ENCODE peak calls at places on chromosomes 13 and 19, in four cellular contexts. One of them, this sample, is unnamed.

GRCh38 chr13:66673401-66673800 is 556.7 kb downstream of the PCDH9 start:
- DNase-seq in osteocyte: no peak
- DNase-seq in GM13976: no peak
- DNase-seq in GM12865: no peak
- DNase-seq in this sample: no peak

GRCh38 chr13:21426238-21426637 is 32.9 kb downstream of the ZDHHC20 start:
- DNase-seq in osteocyte: no peak
- DNase-seq in GM13976: no peak
- DNase-seq in GM12865: peak
- DNase-seq in this sample: no peak

GRCh38 chr13:40087021-40088002 is 431.9 kb downstream of the COG6 start:
- DNase-seq in osteocyte: no peak
- DNase-seq in GM13976: no peak
- DNase-seq in GM12865: no peak
- DNase-seq in this sample: no peak

GRCh38 chr19:19591133-19591825 is 27.2 kb downstream of the PBX4 start:
- DNase-seq in osteocyte: no peak
- DNase-seq in GM13976: peak
- DNase-seq in GM12865: peak
- DNase-seq in this sample: no peak

GRCh38 chr19:3024509-3024869 is 4.6 kb downstream of the TLE2 start:
- DNase-seq in osteocyte: no peak
- DNase-seq in GM13976: no peak
- DNase-seq in GM12865: no peak
- DNase-seq in this sample: no peak

GRCh38 chr13:91292630-91293221 is 54.8 kb upstream of the MIR17HG start:
- DNase-seq in osteocyte: no peak
- DNase-seq in GM13976: no peak
- DNase-seq in GM12865: no peak
- DNase-seq in this sample: no peak

GRCh38 chr19:17294051-17294891 is 9.0 kb downstream of the ABHD8 start:
- DNase-seq in osteocyte: no peak
- DNase-seq in GM13976: peak
- DNase-seq in GM12865: peak
- DNase-seq in this sample: peak

GRCh38 chr19:58170860-58171259 is 12.0 kb upstream of the ZNF274 start:
- DNase-seq in osteocyte: no peak
- DNase-seq in GM13976: no peak
- DNase-seq in GM12865: no peak
- DNase-seq in this sample: no peak

GRCh38 chr13:46602531-46602930 is 49.6 kb downstream of the LRCH1 start:
- DNase-seq in osteocyte: no peak
- DNase-seq in GM13976: no peak
- DNase-seq in GM12865: no peak
- DNase-seq in this sample: no peak

GRCh38 chr13:113935523-113935922 is 38.4 kb downstream of the C13orf46 start:
- DNase-seq in osteocyte: no peak
- DNase-seq in GM13976: no peak
- DNase-seq in GM12865: no peak
- DNase-seq in this sample: no peak

GRCh38 chr13:48772908-48773307 is 119.2 kb downstream of the CYSLTR2 start:
- DNase-seq in osteocyte: no peak
- DNase-seq in GM13976: no peak
- DNase-seq in GM12865: no peak
- DNase-seq in this sample: no peak

GRCh38 chr13:21338156-21338555 is 120.9 kb downstream of the ZDHHC20 start:
- DNase-seq in osteocyte: no peak
- DNase-seq in GM13976: no peak
- DNase-seq in GM12865: no peak
- DNase-seq in this sample: no peak

GRCh38 chr19:33259532-33259931 is 33.9 kb upstream of the SLC7A10 start:
- DNase-seq in osteocyte: no peak
- DNase-seq in GM13976: no peak
- DNase-seq in GM12865: no peak
- DNase-seq in this sample: no peak

GRCh38 chr13:46975173-46975572 is 78.3 kb upstream of the HTR2A start:
- DNase-seq in osteocyte: no peak
- DNase-seq in GM13976: no peak
- DNase-seq in GM12865: no peak
- DNase-seq in this sample: no peak

DNA sequence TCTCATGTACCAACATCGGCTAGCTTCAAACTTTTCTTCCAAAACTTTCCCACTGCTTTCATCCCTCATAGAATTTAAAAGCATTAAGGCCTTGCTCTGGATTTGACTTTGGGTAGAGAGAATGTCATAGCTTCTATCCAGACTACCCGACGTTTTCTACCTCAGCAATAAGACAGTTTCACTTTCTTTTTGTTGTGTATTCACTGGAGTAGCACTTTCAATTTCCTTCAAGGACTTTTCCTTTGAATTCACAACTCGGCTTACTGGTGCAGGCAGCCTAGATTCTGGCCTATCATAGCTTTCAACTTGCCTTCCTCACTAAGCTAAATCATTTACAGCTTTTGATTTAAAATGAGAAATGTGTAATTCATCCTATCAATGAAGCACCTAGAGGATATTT is 420.4 kb upstream of the GPC6 start:
- DNase-seq in osteocyte: no peak
- DNase-seq in GM13976: no peak
- DNase-seq in GM12865: peak
- DNase-seq in this sample: no peak
- TF ChIP-seq CTCF in osteocyte: no peak
- TF ChIP-seq CTCF in GM13976: no peak
- TF ChIP-seq CTCF in GM12865: no peak
- TF ChIP-seq CTCF in this sample: no peak

GRCh38 chr19:38878575-38879399 is 712 bp upstream of the RINL start:
- DNase-seq in osteocyte: no peak
- DNase-seq in GM13976: peak
- DNase-seq in GM12865: no peak
- DNase-seq in this sample: no peak
- TF ChIP-seq CTCF in osteocyte: no peak
- TF ChIP-seq CTCF in GM13976: no peak
- TF ChIP-seq CTCF in GM12865: peak
- TF ChIP-seq CTCF in this sample: no peak

GRCh38 chr13:23715762-23716235 is 145.6 kb downstream of the TNFRSF19 start:
- DNase-seq in osteocyte: no peak
- DNase-seq in GM13976: peak
- DNase-seq in GM12865: peak
- DNase-seq in this sample: no peak

GRCh38 chr13:23711355-23711754 is 141.1 kb downstream of the TNFRSF19 start:
- DNase-seq in osteocyte: no peak
- DNase-seq in GM13976: no peak
- DNase-seq in GM12865: peak
- DNase-seq in this sample: no peak

GRCh38 chr13:23718916-23719470 is 148.8 kb downstream of the TNFRSF19 start:
- DNase-seq in osteocyte: no peak
- DNase-seq in GM13976: no peak
- DNase-seq in GM12865: no peak
- DNase-seq in this sample: no peak

GRCh38 chr13:23714672-23715071 is 144.5 kb downstream of the TNFRSF19 start:
- DNase-seq in osteocyte: no peak
- DNase-seq in GM13976: no peak
- DNase-seq in GM12865: no peak
- DNase-seq in this sample: no peak

DNA sequence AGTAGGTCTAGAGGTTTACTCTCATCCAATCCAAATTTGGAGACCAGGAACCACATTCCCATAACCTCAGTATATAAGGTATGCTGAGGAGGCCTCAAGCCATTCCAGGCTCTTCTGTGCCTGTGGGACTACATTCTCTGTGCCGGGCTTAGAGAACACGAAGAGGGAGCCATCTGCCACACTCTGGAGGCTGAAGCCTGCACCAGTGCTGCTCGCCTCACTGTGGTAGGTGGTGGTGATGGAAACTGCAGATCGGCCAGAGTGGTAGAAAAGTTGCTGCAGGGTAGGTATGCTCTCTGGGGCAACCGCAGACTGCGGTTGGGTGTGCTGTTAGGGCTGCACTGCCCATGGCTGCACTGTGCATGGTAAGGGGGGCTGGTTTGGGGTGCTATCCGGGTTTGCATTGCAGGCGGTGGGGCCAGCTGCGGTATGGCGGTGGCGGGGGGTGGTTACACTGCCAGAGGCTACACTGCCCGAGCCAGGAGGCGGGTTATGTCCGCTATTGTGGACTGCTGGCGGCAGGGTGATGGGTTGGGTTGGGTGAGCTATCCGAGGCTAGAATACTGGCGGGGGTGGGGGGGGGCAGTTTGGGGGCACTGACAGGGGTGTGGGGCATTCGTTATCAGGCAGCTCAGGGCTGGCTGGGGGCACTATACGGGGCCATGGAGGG is 145.0 kb downstream of the TNFRSF19 start:
- DNase-seq in osteocyte: no peak
- DNase-seq in GM13976: no peak
- DNase-seq in GM12865: no peak
- DNase-seq in this sample: no peak
- TF ChIP-seq CTCF in osteocyte: no peak
- TF ChIP-seq CTCF in GM13976: no peak
- TF ChIP-seq CTCF in GM12865: no peak
- TF ChIP-seq CTCF in this sample: no peak

DNA sequence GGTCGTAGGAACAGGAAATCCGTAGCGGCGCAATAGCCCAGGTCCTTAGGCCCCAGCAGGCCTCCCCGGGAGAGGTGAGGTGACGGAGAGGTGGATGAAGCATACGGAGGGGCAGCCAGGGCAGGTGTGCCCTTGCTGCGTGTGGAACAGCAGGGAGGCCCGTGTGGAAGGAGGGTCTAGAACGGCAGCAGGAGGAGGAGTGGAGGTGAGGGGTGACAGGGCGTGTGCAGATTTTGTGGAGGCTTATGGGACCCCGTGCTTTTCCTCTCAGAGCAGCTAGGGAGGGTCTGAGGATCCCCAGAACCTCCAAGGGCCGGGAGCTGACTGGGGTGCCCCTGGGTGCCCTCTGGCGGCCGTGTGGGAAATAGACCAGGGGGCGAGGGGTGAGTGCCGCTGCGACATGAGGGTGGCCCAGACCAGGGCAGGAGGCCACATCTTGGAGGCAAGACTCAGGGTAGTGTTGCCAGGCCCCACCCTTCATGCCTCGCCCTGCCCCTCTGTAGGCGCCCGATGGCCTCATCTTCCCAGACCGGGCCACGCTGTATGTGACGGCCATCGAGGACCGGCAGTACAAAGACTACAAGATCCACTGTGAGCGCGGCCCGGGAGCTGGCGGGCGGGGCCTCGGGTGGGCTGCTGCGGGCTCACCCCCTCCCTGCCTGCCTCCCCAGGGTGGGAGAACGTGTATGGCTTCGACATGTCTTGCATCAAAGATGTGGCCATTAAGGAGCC is 5.0 kb upstream of the ADM5 start:
- DNase-seq in osteocyte: no peak
- DNase-seq in GM13976: peak
- DNase-seq in GM12865: peak
- DNase-seq in this sample: no peak
- TF ChIP-seq CTCF in osteocyte: peak
- TF ChIP-seq CTCF in GM13976: peak
- TF ChIP-seq CTCF in GM12865: peak
- TF ChIP-seq CTCF in this sample: no peak

DNA sequence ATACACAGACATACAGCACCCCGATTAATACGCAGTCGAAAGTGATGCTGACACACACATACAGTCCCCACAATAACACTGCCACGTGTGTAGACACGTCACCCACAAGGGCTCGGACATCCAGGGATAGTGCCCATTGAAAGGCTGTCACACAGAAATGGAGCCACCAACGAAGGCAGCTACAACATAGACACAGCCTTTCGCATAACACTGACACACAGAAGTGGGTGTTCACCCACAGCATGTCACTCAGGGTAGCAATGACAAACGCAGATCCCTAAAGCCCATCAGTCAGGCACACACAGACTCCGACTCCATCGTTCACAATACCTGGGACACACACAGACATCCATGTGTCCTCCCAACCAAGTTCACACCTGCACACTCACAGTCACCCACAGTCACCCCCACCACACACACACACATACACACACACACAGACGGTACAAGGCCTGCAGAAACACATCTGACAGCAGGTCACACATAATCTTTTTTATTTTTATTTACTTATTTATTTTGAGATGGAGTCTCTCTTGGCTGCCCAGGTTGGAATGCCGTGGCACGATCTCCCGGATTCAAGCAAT is 10.4 kb upstream of the NANOS3 start:
- DNase-seq in osteocyte: no peak
- DNase-seq in GM13976: no peak
- DNase-seq in GM12865: no peak
- DNase-seq in this sample: no peak
- TF ChIP-seq CTCF in osteocyte: no peak
- TF ChIP-seq CTCF in GM13976: no peak
- TF ChIP-seq CTCF in GM12865: no peak
- TF ChIP-seq CTCF in this sample: no peak

GRCh38 chr13:42478531-42479156 is 95.3 kb upstream of the TNFSF11 start:
- DNase-seq in osteocyte: no peak
- DNase-seq in GM13976: peak
- DNase-seq in GM12865: peak
- DNase-seq in this sample: no peak
- TF ChIP-seq CTCF in osteocyte: peak
- TF ChIP-seq CTCF in GM13976: peak
- TF ChIP-seq CTCF in GM12865: peak
- TF ChIP-seq CTCF in this sample: no peak

This sample was measured in activated B cell treated with CpG ODN at 0.5 μM for 24 hours.